ENCODE peak calls at places on chromosomes 4 and X, in four cellular contexts. S is head of caudate nucleus, J is Peyer's patch, W is GM23338. H is an unnamed sample.

GRCh38 chrX:80747832-80748231 is 61.8 kb downstream of the BRWD3 start:
- DNase-seq in S (no peak), J (no peak), W (no peak), H (no peak)

GRCh38 chr4:2333356-2333841 is 71.5 kb upstream of the MXD4 start:
- DNase-seq in S (no peak), J (peak), W (no peak), H (no peak)

GRCh38 chr4:177482367-177482766 is 40.1 kb upstream of the AGA start:
- DNase-seq in S (no peak), J (no peak), W (no peak), H (no peak)

GRCh38 chr4:83197555-83198235 is 83.2 kb upstream of the PLAC8 start:
- DNase-seq in S (peak), J (peak), W (peak), H (no peak)

GRCh38 chr4:68613752-68614151 is 37.6 kb upstream of the UGT2B17 start:
- DNase-seq in S (no peak), J (no peak), W (no peak), H (no peak)

GRCh38 chrX:112147206-112147605 is 64.6 kb upstream of the TRPC5 start:
- DNase-seq in S (peak), J (no peak), W (peak), H (no peak)

GRCh38 chr4:110096406-110096805 is 102.0 kb downstream of the ELOVL6 start:
- DNase-seq in S (no peak), J (no peak), W (no peak), H (no peak)

GRCh38 chr4:2417196-2417764 is 1.2 kb downstream of the ZFYVE28 start:
- DNase-seq in S (no peak), J (no peak), W (peak), H (no peak)

GRCh38 chrX:66028936-66029335 is 10.9 kb downstream of the VSIG4 start:
- DNase-seq in S (no peak), J (no peak), W (no peak), H (no peak)

GRCh38 chrX:135295238-135295943 is 13.9 kb upstream of the ETDC start:
- DNase-seq in S (peak), J (peak), W (peak), H (peak)

GRCh38 chrX:134418317-134419113 is 41.5 kb upstream of the HPRT1 start:
- DNase-seq in S (no peak), J (peak), W (no peak), H (no peak)

GRCh38 chr4:150033937-150034336 is 44.3 kb upstream of the DCLK2 start:
- DNase-seq in S (no peak), J (no peak), W (no peak), H (no peak)

GRCh38 chrX:3501833-3502535 is 155.5 kb upstream of the MXRA5 start:
- DNase-seq in S (no peak), J (no peak), W (no peak), H (no peak)

GRCh38 chr4:174521800-174522182 is 497 bp downstream of the HPGD start:
- DNase-seq in S (no peak), J (peak), W (peak), H (no peak)

GRCh38 chr4:8283631-8284121 is 14.1 kb downstream of the HTRA3 start:
- DNase-seq in S (no peak), J (no peak), W (peak), H (no peak)

H was measured in NCI-H1436.